ENCODE peak calls at places on chromosome 13, in seven cellular contexts. U is heart left ventricle, V is K562, R is uterus, E is kidney, Z is neuronal stem cell, G is tibial artery. N is an unnamed sample.
A peak's percentile ranks its signal among the peaks of the same experiment; 100 is the strongest.

GRCh38 chr13:26202365-26202972 is 19.6 kb downstream of the RNF6 start:
- DNase-seq in R (no peak), V (no peak), G (no peak), U (no peak), Z (no peak), E (no peak), N (no peak)

GRCh38 chr13:113646376-113646775 is 11.6 kb downstream of the ATP4B start:
- DNase-seq in R (no peak), E (no peak), V (no peak), Z (no peak), G (peak; percentile 61), U (no peak), N (no peak)

GRCh38 chr13:63124863-63125262 is 1709.2 kb upstream of the PCDH20 start:
- DNase-seq in Z (no peak), G (no peak), R (no peak), E (no peak), U (no peak), V (no peak), N (no peak)

GRCh38 chr13:52599853-52600603 is 42.2 kb upstream of the HNRNPA1L2 start:
- DNase-seq in V (no peak), U (peak; percentile 41), E (peak; percentile 74), R (peak; percentile 36), G (no peak), Z (no peak), N (peak; percentile 70)

GRCh38 chr13:94481966-94482365 is 2.5 kb upstream of the DCT start:
- DNase-seq in U (no peak), E (no peak), Z (no peak), R (no peak), V (no peak), G (no peak), N (no peak)

GRCh38 chr13:60433505-60433904 is 36.5 kb downstream of the TDRD3 start:
- DNase-seq in Z (no peak), V (no peak), R (no peak), G (no peak), U (no peak), E (no peak), N (no peak)

GRCh38 chr13:99380921-99381645 is 73.9 kb upstream of the GPR183 start:
- DNase-seq in U (no peak), V (no peak), R (no peak), Z (no peak), G (no peak), E (no peak), N (no peak)

GRCh38 chr13:40109324-40109958 is 454.0 kb downstream of the COG6 start:
- DNase-seq in U (no peak), G (no peak), E (no peak), R (no peak), Z (no peak), V (no peak), N (no peak)

GRCh38 chr13:26498524-26499208 is 58.8 kb upstream of the WASF3 start:
- DNase-seq in V (no peak), G (no peak), E (no peak), Z (no peak), R (no peak), U (no peak), N (no peak)

GRCh38 chr13:48411281-48412099 is 1.4 kb downstream of the LPAR6 start:
- DNase-seq in E (no peak), V (no peak), Z (no peak), U (peak; percentile 18), G (no peak), R (no peak), N (no peak)

GRCh38 chr13:48412100-48412556 is 785 bp downstream of the LPAR6 start:
- DNase-seq in U (no peak), G (no peak), V (no peak), Z (no peak), E (no peak), R (no peak), N (no peak)

GRCh38 chr13:48414501-48414900 is 1.6 kb upstream of the LPAR6 start:
- DNase-seq in U (no peak), Z (no peak), G (no peak), V (no peak), R (no peak), E (no peak), N (no peak)

GRCh38 chr13:48412881-48413351 is at the start of gene LPAR6:
- DNase-seq in E (no peak), G (no peak), V (no peak), U (no peak), R (no peak), Z (no peak), N (no peak)

GRCh38 chr13:48415516-48415915 is 2.6 kb upstream of the LPAR6 start:
- DNase-seq in E (no peak), G (no peak), V (no peak), R (no peak), U (no peak), Z (no peak), N (no peak)
- H3K9me3 ChIP-seq in E (peaks cover 4% of the 10 kb centered on the region), G (no peaks in the 10 kb centered on the region), V (peaks cover 2% of the 10 kb centered on the region), R (no peaks in the 10 kb centered on the region), U (no peaks in the 10 kb centered on the region), Z (peaks cover 9% of the 10 kb centered on the region), N (no peaks in the 10 kb centered on the region)

GRCh38 chr13:33107403-33107760 is 91.2 kb downstream of the KL start:
- DNase-seq in Z (no peak), G (no peak), R (no peak), E (no peak), U (no peak), V (no peak), N (no peak)
- H3K4me3 ChIP-seq in Z (no peak overlapping the region), G (no peak overlapping the region), R (no peak overlapping the region), E (no peak overlapping the region), U (no peak overlapping the region), V (no peak overlapping the region), N (no peak overlapping the region)

GRCh38 chr13:24267801-24268200 is 41.6 kb upstream of the C1QTNF9 start:
- DNase-seq in G (no peak), U (no peak), E (no peak), V (no peak), R (no peak), Z (no peak), N (peak; percentile 16)
- H3K4me1 ChIP-seq in G (peaks cover 10% of the 10 kb centered on the region), U (peaks cover 42% of the 10 kb centered on the region), E (peaks cover 40% of the 10 kb centered on the region), V (no peaks in the 10 kb centered on the region), R (no peaks in the 10 kb centered on the region), Z (peaks cover 15% of the 10 kb centered on the region), N (peaks cover 14% of the 10 kb centered on the region)

DNA sequence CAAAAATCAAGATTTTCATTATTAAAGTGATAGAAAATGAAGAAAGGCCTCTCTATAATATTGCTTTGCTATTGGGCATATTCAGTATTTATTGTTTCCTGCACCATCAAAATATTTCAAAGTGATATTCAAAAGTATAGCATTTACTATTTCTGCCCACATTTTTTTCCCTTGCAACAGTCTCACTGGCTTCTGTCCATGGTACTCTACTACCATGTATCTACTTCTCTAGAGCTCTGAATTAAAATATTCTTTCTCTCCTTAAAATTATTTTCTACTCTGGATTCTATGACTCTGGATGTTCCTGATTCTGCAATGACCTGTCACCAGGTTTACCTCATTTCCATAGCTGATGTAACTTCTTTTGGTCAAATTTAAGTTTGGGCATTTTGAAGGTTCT is 1508.3 kb upstream of the PRR20A start:
- DNase-seq in Z (no peak), G (no peak), R (no peak), V (no peak), U (no peak), E (no peak), N (no peak)
- H3K9me3 ChIP-seq in Z (no peaks in the 10 kb centered on the region), G (no peaks in the 10 kb centered on the region), R (no peaks in the 10 kb centered on the region), V (no peaks in the 10 kb centered on the region), U (no peaks in the 10 kb centered on the region), E (peaks cover 4% of the 10 kb centered on the region), N (no peaks in the 10 kb centered on the region)

GRCh38 chr13:32734511-32734910 is 148.3 kb downstream of the PDS5B start:
- DNase-seq in G (no peak), Z (no peak), U (no peak), R (no peak), E (no peak), V (peak; percentile 45), N (no peak)

GRCh38 chr13:32737679-32738078 is 151.4 kb downstream of the PDS5B start:
- DNase-seq in U (no peak), Z (no peak), V (no peak), G (no peak), E (no peak), R (no peak), N (no peak)

GRCh38 chr13:32735859-32736258 is 149.6 kb downstream of the PDS5B start:
- DNase-seq in G (no peak), Z (no peak), R (no peak), U (no peak), E (no peak), V (no peak), N (no peak)

GRCh38 chr13:32737111-32737571 is 150.9 kb downstream of the PDS5B start:
- DNase-seq in R (no peak), V (no peak), Z (no peak), U (no peak), E (no peak), G (no peak), N (no peak)

GRCh38 chr13:32736648-32737047 is 150.4 kb downstream of the PDS5B start:
- DNase-seq in V (no peak), Z (no peak), E (no peak), U (no peak), G (no peak), R (no peak), N (no peak)
- H3K4me3 ChIP-seq in V (no peak overlapping the region), Z (no peak overlapping the region), E (peak overlapping the region; percentile 76), U (no peak overlapping the region), G (peak overlapping the region; percentile 41), R (no peak overlapping the region), N (no peak overlapping the region)

GRCh38 chr13:48578516-48579166 is 45.8 kb upstream of the RCBTB2 start:
- DNase-seq in E (no peak), U (peak; percentile 46), Z (no peak), G (no peak), R (no peak), V (no peak), N (no peak)
- H3K4me1 ChIP-seq in E (no peaks in the 10 kb centered on the region), U (peaks cover 15% of the 10 kb centered on the region), Z (no peaks in the 10 kb centered on the region), G (no peaks in the 10 kb centered on the region), R (no peaks in the 10 kb centered on the region), V (no peaks in the 10 kb centered on the region), N (no peaks in the 10 kb centered on the region)

GRCh38 chr13:19321222-19321621 is 139.6 kb upstream of the TUBA3C start:
- DNase-seq in R (no peak), U (no peak), E (no peak), V (no peak), Z (no peak), G (no peak), N (no peak)
- H3K9me3 ChIP-seq in R (no peaks in the 10 kb centered on the region), U (no peaks in the 10 kb centered on the region), E (peaks cover 4% of the 10 kb centered on the region), V (no peaks in the 10 kb centered on the region), Z (no peaks in the 10 kb centered on the region), G (no peaks in the 10 kb centered on the region), N (no peaks in the 10 kb centered on the region)

N was measured in ovary.